ENCODE peak calls at places on chromosomes 2 and 18, in seven cellular contexts. One of them, this sample, is unnamed.

GRCh38 chr2:111640480-111640879 is 243.5 kb downstream of the ANAPC1 start:
- DNase-seq in hepatocyte: no peak
- DNase-seq in uterus: no peak
- DNase-seq in activated CD8-positive, alpha-beta memory T cell treated with anti-CD3 and anti-CD28 coated beads, Interleukin-2, amount 50 U/mL, for 4 hours: no peak
- DNase-seq in PC-3: no peak
- DNase-seq in right cardiac atrium: no peak
- DNase-seq in frontal cortex: no peak
- DNase-seq in this sample: no peak

GRCh38 chr2:219433666-219434467 is 776 bp upstream of the SPEG start:
- DNase-seq in uterus: no peak
- DNase-seq in PC-3: peak
- DNase-seq in activated CD8-positive, alpha-beta memory T cell treated with anti-CD3 and anti-CD28 coated beads, Interleukin-2, amount 50 U/mL, for 4 hours: no peak
- DNase-seq in right cardiac atrium: no peak
- DNase-seq in frontal cortex: no peak
- DNase-seq in hepatocyte: no peak
- DNase-seq in this sample: no peak

GRCh38 chr2:203225423-203226039 is 13.3 kb upstream of the CYP20A1 start:
- DNase-seq in uterus: no peak
- DNase-seq in frontal cortex: no peak
- DNase-seq in right cardiac atrium: no peak
- DNase-seq in hepatocyte: peak
- DNase-seq in PC-3: peak
- DNase-seq in activated CD8-positive, alpha-beta memory T cell treated with anti-CD3 and anti-CD28 coated beads, Interleukin-2, amount 50 U/mL, for 4 hours: peak
- DNase-seq in this sample: peak

GRCh38 chr2:16357188-16357587 is 308.4 kb downstream of the CYRIA start:
- DNase-seq in right cardiac atrium: no peak
- DNase-seq in uterus: no peak
- DNase-seq in hepatocyte: no peak
- DNase-seq in PC-3: no peak
- DNase-seq in frontal cortex: no peak
- DNase-seq in activated CD8-positive, alpha-beta memory T cell treated with anti-CD3 and anti-CD28 coated beads, Interleukin-2, amount 50 U/mL, for 4 hours: no peak
- DNase-seq in this sample: no peak

GRCh38 chr2:120765911-120766757 is 30.5 kb downstream of the GLI2 start:
- DNase-seq in PC-3: no peak
- DNase-seq in right cardiac atrium: peak
- DNase-seq in frontal cortex: no peak
- DNase-seq in activated CD8-positive, alpha-beta memory T cell treated with anti-CD3 and anti-CD28 coated beads, Interleukin-2, amount 50 U/mL, for 4 hours: no peak
- DNase-seq in hepatocyte: peak
- DNase-seq in uterus: peak
- DNase-seq in this sample: no peak

GRCh38 chr2:25159947-25160346 is 8.4 kb downstream of the POMC start:
- DNase-seq in activated CD8-positive, alpha-beta memory T cell treated with anti-CD3 and anti-CD28 coated beads, Interleukin-2, amount 50 U/mL, for 4 hours: no peak
- DNase-seq in PC-3: no peak
- DNase-seq in uterus: no peak
- DNase-seq in right cardiac atrium: no peak
- DNase-seq in frontal cortex: no peak
- DNase-seq in hepatocyte: peak
- DNase-seq in this sample: peak

GRCh38 chr2:105671156-105671555 is 73.6 kb upstream of the NCK2 start:
- DNase-seq in PC-3: no peak
- DNase-seq in frontal cortex: no peak
- DNase-seq in hepatocyte: no peak
- DNase-seq in uterus: peak
- DNase-seq in right cardiac atrium: peak
- DNase-seq in activated CD8-positive, alpha-beta memory T cell treated with anti-CD3 and anti-CD28 coated beads, Interleukin-2, amount 50 U/mL, for 4 hours: no peak
- DNase-seq in this sample: no peak

GRCh38 chr2:136141510-136142154 is 23.7 kb upstream of the CXCR4 start:
- DNase-seq in right cardiac atrium: no peak
- DNase-seq in frontal cortex: no peak
- DNase-seq in PC-3: no peak
- DNase-seq in uterus: no peak
- DNase-seq in activated CD8-positive, alpha-beta memory T cell treated with anti-CD3 and anti-CD28 coated beads, Interleukin-2, amount 50 U/mL, for 4 hours: no peak
- DNase-seq in hepatocyte: peak
- DNase-seq in this sample: no peak

GRCh38 chr2:46268196-46268595 is 29.0 kb upstream of the EPAS1 start:
- DNase-seq in uterus: no peak
- DNase-seq in hepatocyte: no peak
- DNase-seq in PC-3: no peak
- DNase-seq in frontal cortex: no peak
- DNase-seq in right cardiac atrium: no peak
- DNase-seq in activated CD8-positive, alpha-beta memory T cell treated with anti-CD3 and anti-CD28 coated beads, Interleukin-2, amount 50 U/mL, for 4 hours: no peak
- DNase-seq in this sample: no peak

GRCh38 chr18:78770149-78771139 is 209.2 kb upstream of the SALL3 start:
- DNase-seq in frontal cortex: no peak
- DNase-seq in hepatocyte: no peak
- DNase-seq in PC-3: no peak
- DNase-seq in right cardiac atrium: no peak
- DNase-seq in activated CD8-positive, alpha-beta memory T cell treated with anti-CD3 and anti-CD28 coated beads, Interleukin-2, amount 50 U/mL, for 4 hours: no peak
- DNase-seq in uterus: no peak
- DNase-seq in this sample: no peak

GRCh38 chr2:219514196-219514761 is at the start of gene ASIC4:
- DNase-seq in activated CD8-positive, alpha-beta memory T cell treated with anti-CD3 and anti-CD28 coated beads, Interleukin-2, amount 50 U/mL, for 4 hours: no peak
- DNase-seq in frontal cortex: peak
- DNase-seq in uterus: no peak
- DNase-seq in PC-3: no peak
- DNase-seq in right cardiac atrium: no peak
- DNase-seq in hepatocyte: no peak
- DNase-seq in this sample: peak

GRCh38 chr2:214376631-214377624 is 33.9 kb upstream of the VWC2L start:
- DNase-seq in activated CD8-positive, alpha-beta memory T cell treated with anti-CD3 and anti-CD28 coated beads, Interleukin-2, amount 50 U/mL, for 4 hours: no peak
- DNase-seq in hepatocyte: no peak
- DNase-seq in right cardiac atrium: no peak
- DNase-seq in PC-3: peak
- DNase-seq in frontal cortex: no peak
- DNase-seq in uterus: no peak
- DNase-seq in this sample: no peak

GRCh38 chr2:177404243-177404642 is 11.7 kb downstream of the AGPS start:
- DNase-seq in PC-3: no peak
- DNase-seq in hepatocyte: no peak
- DNase-seq in frontal cortex: no peak
- DNase-seq in activated CD8-positive, alpha-beta memory T cell treated with anti-CD3 and anti-CD28 coated beads, Interleukin-2, amount 50 U/mL, for 4 hours: no peak
- DNase-seq in uterus: no peak
- DNase-seq in right cardiac atrium: no peak
- DNase-seq in this sample: no peak

GRCh38 chr2:1544478-1545069 is 131.3 kb downstream of the TPO start:
- DNase-seq in uterus: no peak
- DNase-seq in right cardiac atrium: no peak
- DNase-seq in frontal cortex: no peak
- DNase-seq in hepatocyte: no peak
- DNase-seq in PC-3: peak
- DNase-seq in activated CD8-positive, alpha-beta memory T cell treated with anti-CD3 and anti-CD28 coated beads, Interleukin-2, amount 50 U/mL, for 4 hours: no peak
- DNase-seq in this sample: no peak

GRCh38 chr2:174594451-174594850 is 3.2 kb downstream of the WIPF1 start:
- DNase-seq in frontal cortex: no peak
- DNase-seq in right cardiac atrium: no peak
- DNase-seq in uterus: no peak
- DNase-seq in PC-3: no peak
- DNase-seq in hepatocyte: no peak
- DNase-seq in activated CD8-positive, alpha-beta memory T cell treated with anti-CD3 and anti-CD28 coated beads, Interleukin-2, amount 50 U/mL, for 4 hours: no peak
- DNase-seq in this sample: no peak

GRCh38 chr18:36321636-36322407 is 24.3 kb downstream of the FHOD3 start:
- DNase-seq in activated CD8-positive, alpha-beta memory T cell treated with anti-CD3 and anti-CD28 coated beads, Interleukin-2, amount 50 U/mL, for 4 hours: no peak
- DNase-seq in frontal cortex: no peak
- DNase-seq in hepatocyte: no peak
- DNase-seq in PC-3: peak
- DNase-seq in right cardiac atrium: no peak
- DNase-seq in uterus: no peak
- DNase-seq in this sample: no peak

GRCh38 chr18:62637807-62638687 is 77.3 kb upstream of the PHLPP1 start:
- DNase-seq in hepatocyte: no peak
- DNase-seq in right cardiac atrium: no peak
- DNase-seq in uterus: no peak
- DNase-seq in activated CD8-positive, alpha-beta memory T cell treated with anti-CD3 and anti-CD28 coated beads, Interleukin-2, amount 50 U/mL, for 4 hours: peak
- DNase-seq in frontal cortex: no peak
- DNase-seq in PC-3: peak
- DNase-seq in this sample: no peak

GRCh38 chr2:238344517-238344916 is 24.2 kb downstream of the TRAF3IP1 start:
- DNase-seq in hepatocyte: no peak
- DNase-seq in frontal cortex: no peak
- DNase-seq in PC-3: no peak
- DNase-seq in activated CD8-positive, alpha-beta memory T cell treated with anti-CD3 and anti-CD28 coated beads, Interleukin-2, amount 50 U/mL, for 4 hours: no peak
- DNase-seq in right cardiac atrium: no peak
- DNase-seq in uterus: no peak
- DNase-seq in this sample: no peak

GRCh38 chr2:188024811-188025210 is 266.9 kb upstream of the GULP1 start:
- DNase-seq in activated CD8-positive, alpha-beta memory T cell treated with anti-CD3 and anti-CD28 coated beads, Interleukin-2, amount 50 U/mL, for 4 hours: no peak
- DNase-seq in frontal cortex: no peak
- DNase-seq in uterus: no peak
- DNase-seq in PC-3: no peak
- DNase-seq in hepatocyte: no peak
- DNase-seq in right cardiac atrium: no peak
- DNase-seq in this sample: no peak

GRCh38 chr2:38010995-38011394 is 65.0 kb downstream of the CYP1B1 start:
- DNase-seq in frontal cortex: no peak
- DNase-seq in hepatocyte: no peak
- DNase-seq in right cardiac atrium: no peak
- DNase-seq in activated CD8-positive, alpha-beta memory T cell treated with anti-CD3 and anti-CD28 coated beads, Interleukin-2, amount 50 U/mL, for 4 hours: no peak
- DNase-seq in PC-3: peak
- DNase-seq in uterus: no peak
- DNase-seq in this sample: no peak

This sample was measured in retina.